ENCODE peak calls at places on chromosomes 1 and 21, in seven cellular contexts. E is GM23338; G is cardiac fibroblast; W is T-helper 2 cell; X is MV-4-11; J is activated CD4-positive, alpha-beta T cell treated with anti-CD3 and anti-CD28 coated beads for 48 hours; F is activated CD8-positive, alpha-beta memory T cell treated with anti-CD3 and anti-CD28 coated beads, Interleukin-2, amount 50 U/mL, for 4 hours. P is an unnamed sample.

GRCh38 chr21:34889537-34890257 is 159.4 kb downstream of the RUNX1 start:
- DNase-seq in F (peak), E (peak), W (peak), J (peak), G (peak), X (peak), P (no peak)

GRCh38 chr21:25453524-25453923 is 153.8 kb downstream of the MRPL39 start:
- DNase-seq in X (no peak), W (no peak), J (no peak), G (no peak), E (no peak), F (no peak), P (no peak)

GRCh38 chr21:35136586-35137254 is 87.6 kb upstream of the RUNX1 start:
- DNase-seq in E (peak), F (no peak), G (peak), X (no peak), W (no peak), J (no peak), P (no peak)

GRCh38 chr1:222071313-222071886 is 329.5 kb upstream of the DUSP10 start:
- DNase-seq in F (no peak), E (peak), W (no peak), X (no peak), G (peak), J (no peak), P (no peak)

GRCh38 chr1:63728611-63729226 is 45.1 kb upstream of the ROR1 start:
- DNase-seq in W (no peak), E (peak), G (no peak), J (no peak), F (no peak), X (no peak), P (no peak)

GRCh38 chr1:88175631-88176226 is 508.3 kb upstream of the PKN2 start:
- DNase-seq in F (no peak), W (no peak), G (peak), E (no peak), X (no peak), J (no peak), P (no peak)

GRCh38 chr1:15972409-15972808 is 3.5 kb downstream of the ZBTB17 start:
- DNase-seq in W (no peak), G (no peak), E (no peak), J (no peak), X (no peak), F (no peak), P (no peak)

GRCh38 chr1:227883641-227884301 is 64.0 kb downstream of the WNT9A start:
- DNase-seq in X (no peak), W (no peak), J (no peak), F (no peak), G (no peak), E (no peak), P (no peak)

GRCh38 chr1:94095112-94095637 is 25.8 kb downstream of the ABCA4 start:
- DNase-seq in W (no peak), X (no peak), G (peak), F (no peak), J (no peak), E (no peak), P (peak)

GRCh38 chr1:245999697-246000637 is 507.1 kb downstream of the SMYD3 start:
- DNase-seq in W (no peak), E (no peak), G (no peak), F (no peak), J (no peak), X (peak), P (no peak)